ENCODE peak calls at places on chromosome 4, in four cellular contexts. One of them, this sample, is unnamed.

GRCh38 chr4:26088433-26088928 is 174.5 kb downstream of the SMIM20 start:
- DNase-seq in thoracic aorta: no peak
- DNase-seq in fibroblast of lung: peak
- DNase-seq in fibroblast of mammary gland: peak
- DNase-seq in this sample: no peak

GRCh38 chr4:132240094-132240493 is 909.0 kb upstream of the PCDH10 start:
- DNase-seq in fibroblast of lung: no peak
- DNase-seq in fibroblast of mammary gland: no peak
- DNase-seq in thoracic aorta: no peak
- DNase-seq in this sample: no peak

GRCh38 chr4:71195932-71196331 is 142.9 kb upstream of the SLC4A4 start:
- DNase-seq in fibroblast of mammary gland: peak
- DNase-seq in thoracic aorta: no peak
- DNase-seq in fibroblast of lung: peak
- DNase-seq in this sample: no peak

GRCh38 chr4:125315571-125316390 is 1.0 kb downstream of the FAT4 start:
- DNase-seq in fibroblast of lung: peak
- DNase-seq in thoracic aorta: no peak
- DNase-seq in fibroblast of mammary gland: peak
- DNase-seq in this sample: no peak

GRCh38 chr4:24570574-24571236 is 13.6 kb downstream of the DHX15 start:
- DNase-seq in thoracic aorta: no peak
- DNase-seq in fibroblast of mammary gland: no peak
- DNase-seq in fibroblast of lung: no peak
- DNase-seq in this sample: no peak

GRCh38 chr4:153318696-153319320 is 25.7 kb upstream of the MND1 start:
- DNase-seq in thoracic aorta: no peak
- DNase-seq in fibroblast of mammary gland: peak
- DNase-seq in fibroblast of lung: peak
- DNase-seq in this sample: no peak

GRCh38 chr4:26503427-26503826 is 13.1 kb upstream of the CCKAR start:
- DNase-seq in thoracic aorta: no peak
- DNase-seq in fibroblast of mammary gland: no peak
- DNase-seq in fibroblast of lung: peak
- DNase-seq in this sample: no peak

GRCh38 chr4:124070688-124071484 is 641.6 kb downstream of the ANKRD50 start:
- DNase-seq in fibroblast of lung: no peak
- DNase-seq in thoracic aorta: no peak
- DNase-seq in fibroblast of mammary gland: no peak
- DNase-seq in this sample: no peak

GRCh38 chr4:140645196-140645595 is 76.4 kb upstream of the UCP1 start:
- DNase-seq in fibroblast of lung: no peak
- DNase-seq in fibroblast of mammary gland: no peak
- DNase-seq in thoracic aorta: no peak
- DNase-seq in this sample: no peak

GRCh38 chr4:123443401-123444297 is 47.1 kb downstream of the SPRY1 start:
- DNase-seq in thoracic aorta: no peak
- DNase-seq in fibroblast of mammary gland: no peak
- DNase-seq in fibroblast of lung: peak
- DNase-seq in this sample: no peak

GRCh38 chr4:130808492-130808891 is 1712.5 kb downstream of the C4orf33 start:
- DNase-seq in fibroblast of mammary gland: peak
- DNase-seq in fibroblast of lung: peak
- DNase-seq in thoracic aorta: no peak
- DNase-seq in this sample: no peak

GRCh38 chr4:819401-820229 is 6.3 kb downstream of the CPLX1 start:
- DNase-seq in fibroblast of mammary gland: no peak
- DNase-seq in fibroblast of lung: no peak
- DNase-seq in thoracic aorta: no peak
- DNase-seq in this sample: no peak

GRCh38 chr4:3829954-3830773 is 64.0 kb downstream of the ADRA2C start:
- DNase-seq in fibroblast of mammary gland: no peak
- DNase-seq in fibroblast of lung: no peak
- DNase-seq in thoracic aorta: no peak
- DNase-seq in this sample: no peak

GRCh38 chr4:103451341-103451740 is 253.2 kb upstream of the CENPE start:
- DNase-seq in fibroblast of lung: no peak
- DNase-seq in thoracic aorta: no peak
- DNase-seq in fibroblast of mammary gland: no peak
- DNase-seq in this sample: no peak

GRCh38 chr4:22235798-22236197 is 280.1 kb downstream of the ADGRA3 start:
- DNase-seq in fibroblast of lung: no peak
- DNase-seq in thoracic aorta: no peak
- DNase-seq in fibroblast of mammary gland: no peak
- DNase-seq in this sample: no peak

GRCh38 chr4:55793479-55793878 is 26.1 kb upstream of the EXOC1L start:
- DNase-seq in thoracic aorta: no peak
- DNase-seq in fibroblast of lung: no peak
- DNase-seq in fibroblast of mammary gland: no peak
- DNase-seq in this sample: no peak

DNA sequence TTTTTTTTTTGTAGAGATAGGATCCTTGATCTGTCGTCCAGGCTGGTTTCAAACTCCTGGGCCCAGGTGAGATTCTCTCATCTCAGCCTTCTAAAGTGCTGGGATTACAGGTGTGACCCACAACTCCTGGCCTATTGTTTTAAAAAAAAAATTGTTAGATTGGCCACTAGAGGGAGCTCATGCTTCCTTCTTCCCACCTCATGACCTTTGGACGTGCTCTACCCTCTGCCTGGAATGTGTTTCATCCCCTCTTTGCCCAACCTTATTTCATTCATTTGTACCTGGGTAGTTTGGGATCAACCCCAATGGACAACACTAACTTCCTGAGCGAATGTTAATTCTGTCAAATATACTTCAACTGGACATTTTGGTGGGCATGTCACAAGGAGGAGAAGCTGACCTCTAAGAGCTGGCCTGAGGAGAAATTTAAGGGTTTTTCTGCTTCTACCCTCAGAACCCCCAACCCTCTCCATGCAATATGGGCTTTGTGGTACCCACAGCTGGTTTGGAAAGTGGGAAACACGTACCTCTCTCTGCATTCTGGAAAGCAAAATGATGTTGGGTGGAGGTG is 6.4 kb downstream of the PPEF2 start:
- DNase-seq in thoracic aorta: no peak
- DNase-seq in fibroblast of lung: no peak
- DNase-seq in fibroblast of mammary gland: peak
- DNase-seq in this sample: no peak
- TF ChIP-seq CTCF in thoracic aorta: peak
- TF ChIP-seq CTCF in fibroblast of lung: peak
- TF ChIP-seq CTCF in fibroblast of mammary gland: peak
- TF ChIP-seq CTCF in this sample: no peak

GRCh38 chr4:112379306-112379705 is 82.1 kb downstream of the ALPK1 start:
- DNase-seq in thoracic aorta: no peak
- DNase-seq in fibroblast of mammary gland: no peak
- DNase-seq in fibroblast of lung: peak
- DNase-seq in this sample: no peak
- TF ChIP-seq CTCF in thoracic aorta: no peak
- TF ChIP-seq CTCF in fibroblast of mammary gland: no peak
- TF ChIP-seq CTCF in fibroblast of lung: no peak
- TF ChIP-seq CTCF in this sample: no peak

GRCh38 chr4:7193040-7193958 is 961 bp downstream of the SORCS2 start:
- DNase-seq in fibroblast of lung: no peak
- DNase-seq in thoracic aorta: no peak
- DNase-seq in fibroblast of mammary gland: no peak
- DNase-seq in this sample: no peak

GRCh38 chr4:7194251-7195137 is 2.2 kb downstream of the SORCS2 start:
- DNase-seq in thoracic aorta: no peak
- DNase-seq in fibroblast of lung: no peak
- DNase-seq in fibroblast of mammary gland: peak
- DNase-seq in this sample: no peak

GRCh38 chr4:7191546-7192251 is 639 bp upstream of the SORCS2 start:
- DNase-seq in thoracic aorta: no peak
- DNase-seq in fibroblast of lung: no peak
- DNase-seq in fibroblast of mammary gland: no peak
- DNase-seq in this sample: no peak

GRCh38 chr4:7190668-7191545 is 1.4 kb upstream of the SORCS2 start:
- DNase-seq in fibroblast of mammary gland: no peak
- DNase-seq in fibroblast of lung: no peak
- DNase-seq in thoracic aorta: no peak
- DNase-seq in this sample: no peak

GRCh38 chr4:7192252-7193039 is at the start of gene SORCS2:
- DNase-seq in fibroblast of mammary gland: peak
- DNase-seq in fibroblast of lung: peak
- DNase-seq in thoracic aorta: no peak
- DNase-seq in this sample: no peak
- TF ChIP-seq CTCF in fibroblast of mammary gland: peak
- TF ChIP-seq CTCF in fibroblast of lung: peak
- TF ChIP-seq CTCF in thoracic aorta: peak
- TF ChIP-seq CTCF in this sample: peak

DNA sequence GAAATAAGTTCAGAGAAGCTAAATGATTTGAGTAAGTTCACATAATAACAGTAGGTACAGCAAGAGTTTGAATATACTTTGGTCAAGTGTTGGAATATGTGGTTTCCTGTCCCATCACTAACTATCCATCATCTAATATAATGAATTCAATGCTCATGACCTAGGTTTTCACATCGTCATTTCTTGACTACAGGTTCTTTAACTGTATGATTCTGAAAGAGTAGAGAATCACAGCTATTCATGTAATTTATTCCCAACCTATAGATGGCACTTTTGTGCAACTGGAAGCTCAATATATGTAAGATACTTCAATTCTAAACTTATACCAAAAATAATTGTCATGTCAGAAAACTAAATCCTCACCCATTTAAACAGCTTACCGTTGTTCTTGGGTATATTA is 53.1 kb downstream of the TIGD2 start:
- DNase-seq in thoracic aorta: no peak
- DNase-seq in fibroblast of lung: no peak
- DNase-seq in fibroblast of mammary gland: no peak
- DNase-seq in this sample: no peak
- TF ChIP-seq CTCF in thoracic aorta: no peak
- TF ChIP-seq CTCF in fibroblast of lung: peak
- TF ChIP-seq CTCF in fibroblast of mammary gland: no peak
- TF ChIP-seq CTCF in this sample: no peak

GRCh38 chr4:8928074-8928473 is 56.4 kb upstream of the HMX1 start:
- DNase-seq in fibroblast of mammary gland: no peak
- DNase-seq in thoracic aorta: no peak
- DNase-seq in fibroblast of lung: no peak
- DNase-seq in this sample: no peak
- TF ChIP-seq CTCF in fibroblast of mammary gland: no peak
- TF ChIP-seq CTCF in thoracic aorta: no peak
- TF ChIP-seq CTCF in fibroblast of lung: no peak
- TF ChIP-seq CTCF in this sample: no peak

DNA sequence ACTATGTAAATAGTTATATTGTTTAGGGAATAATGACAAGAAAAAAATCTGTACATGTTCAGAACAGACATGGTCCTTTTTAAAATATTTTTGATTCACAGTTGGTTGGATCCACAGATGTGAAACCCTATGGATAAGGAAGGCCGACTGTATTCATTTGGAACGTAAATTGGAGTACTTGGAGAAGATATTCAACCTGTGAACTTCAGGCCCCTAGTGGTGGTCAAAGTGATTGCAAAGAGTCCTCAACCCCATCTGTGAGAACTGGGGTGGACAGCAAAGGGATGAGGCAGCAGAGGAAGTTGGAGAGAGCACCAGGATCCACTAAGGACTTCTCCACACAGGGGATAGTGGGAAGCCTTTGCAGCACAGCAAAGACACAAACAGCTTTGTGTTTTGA is 6.2 kb upstream of the CXCL13 start:
- DNase-seq in fibroblast of mammary gland: peak
- DNase-seq in fibroblast of lung: peak
- DNase-seq in thoracic aorta: no peak
- DNase-seq in this sample: no peak
- TF ChIP-seq CTCF in fibroblast of mammary gland: peak
- TF ChIP-seq CTCF in fibroblast of lung: peak
- TF ChIP-seq CTCF in thoracic aorta: peak
- TF ChIP-seq CTCF in this sample: no peak

GRCh38 chr4:159828687-159829086 is 725.8 kb downstream of the RAPGEF2 start:
- DNase-seq in fibroblast of mammary gland: no peak
- DNase-seq in fibroblast of lung: no peak
- DNase-seq in thoracic aorta: no peak
- DNase-seq in this sample: no peak

GRCh38 chr4:159823743-159824142 is 720.9 kb downstream of the RAPGEF2 start:
- DNase-seq in fibroblast of mammary gland: no peak
- DNase-seq in thoracic aorta: no peak
- DNase-seq in fibroblast of lung: peak
- DNase-seq in this sample: no peak

DNA sequence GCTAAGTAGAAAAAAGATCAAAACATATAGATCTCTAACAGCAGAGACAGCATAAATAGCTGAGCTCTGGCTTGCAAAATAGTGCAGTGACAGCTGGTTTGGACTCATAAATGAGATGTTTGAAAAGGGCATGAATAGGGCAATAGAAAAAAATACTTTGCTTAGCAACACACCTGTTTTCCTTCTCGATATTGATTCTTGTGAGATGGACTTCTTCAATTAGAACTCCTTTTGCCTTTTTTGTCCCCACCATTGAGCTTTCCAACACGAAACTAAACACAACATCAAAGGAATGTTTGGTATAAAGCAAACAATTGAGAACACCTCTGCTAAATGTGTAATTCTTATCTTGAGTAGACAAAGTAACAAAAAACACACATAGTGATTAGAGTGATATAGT is 726.3 kb downstream of the RAPGEF2 start:
- DNase-seq in thoracic aorta: no peak
- DNase-seq in fibroblast of lung: no peak
- DNase-seq in fibroblast of mammary gland: no peak
- DNase-seq in this sample: no peak
- TF ChIP-seq CTCF in thoracic aorta: no peak
- TF ChIP-seq CTCF in fibroblast of lung: no peak
- TF ChIP-seq CTCF in fibroblast of mammary gland: no peak
- TF ChIP-seq CTCF in this sample: no peak

GRCh38 chr4:6718932-6719610 is 3.1 kb downstream of the BLOC1S4 start:
- DNase-seq in fibroblast of lung: no peak
- DNase-seq in fibroblast of mammary gland: no peak
- DNase-seq in thoracic aorta: no peak
- DNase-seq in this sample: no peak

GRCh38 chr4:6714954-6715353 is 1.0 kb upstream of the BLOC1S4 start:
- DNase-seq in fibroblast of lung: no peak
- DNase-seq in thoracic aorta: no peak
- DNase-seq in fibroblast of mammary gland: no peak
- DNase-seq in this sample: no peak

GRCh38 chr4:6716958-6717655 is 1.1 kb downstream of the BLOC1S4 start:
- DNase-seq in thoracic aorta: no peak
- DNase-seq in fibroblast of mammary gland: peak
- DNase-seq in fibroblast of lung: no peak
- DNase-seq in this sample: no peak

GRCh38 chr4:6715704-6716017 is 313 bp upstream of the BLOC1S4 start:
- DNase-seq in fibroblast of mammary gland: no peak
- DNase-seq in thoracic aorta: no peak
- DNase-seq in fibroblast of lung: no peak
- DNase-seq in this sample: no peak

GRCh38 chr4:6716018-6716911 is at the start of gene BLOC1S4:
- DNase-seq in fibroblast of mammary gland: peak
- DNase-seq in thoracic aorta: peak
- DNase-seq in fibroblast of lung: peak
- DNase-seq in this sample: peak
- TF ChIP-seq CTCF in fibroblast of mammary gland: no peak
- TF ChIP-seq CTCF in thoracic aorta: no peak
- TF ChIP-seq CTCF in fibroblast of lung: peak
- TF ChIP-seq CTCF in this sample: peak